ENCODE peak calls at places on chromosomes 1 and 21, in nine cellular contexts. U is adrenal gland; I is OCI-LY7; S is transverse colon; P is CD4-positive, alpha-beta T cell; D is caudate nucleus; G is RWPE1; K is stomach; M is fibroblast of lung. A is an unnamed sample.

GRCh38 chr1:153880962-153881361 is 41.8 kb downstream of the GATAD2B start:
- DNase-seq in U (peak; percentile 95), I (no peak), S (peak; percentile 88), P (peak; percentile 41), D (peak; percentile 86), G (peak; percentile 29), K (peak; percentile 92), M (peak; percentile 94), A (peak; percentile 83)

GRCh38 chr21:43779660-43780059 is 3.6 kb upstream of the CSTB start:
- DNase-seq in U (no peak), I (peak; percentile 65), S (peak; percentile 50), P (no peak), D (no peak), G (no peak), K (no peak), M (no peak), A (no peak)

GRCh38 chr21:29351691-29352090 is 53.0 kb downstream of the BACH1 start:
- DNase-seq in U (no peak), I (no peak), S (no peak), P (no peak), D (no peak), G (no peak), K (no peak), M (peak; percentile 98), A (no peak)

GRCh38 chr1:158145173-158145719 is 35.4 kb upstream of the CD1D start:
- DNase-seq in U (peak; percentile 96), I (no peak), S (no peak), P (no peak), D (no peak), G (peak; percentile 41), K (no peak), M (peak; percentile 24), A (peak; percentile 70)

GRCh38 chr1:222631611-222632208 is 13.8 kb downstream of the MIA3 start:
- DNase-seq in U (no peak), I (no peak), S (no peak), P (no peak), D (no peak), G (no peak), K (no peak), M (peak; percentile 49), A (no peak)

GRCh38 chr1:1597275-1597930 is 2.5 kb downstream of the FNDC10 start:
- DNase-seq in U (peak; percentile 81), I (peak; percentile 43), S (no peak), P (no peak), D (no peak), G (no peak), K (no peak), M (no peak), A (no peak)

GRCh38 chr1:40362699-40363098 is 10.8 kb upstream of the SMAP2 start:
- DNase-seq in U (no peak), I (no peak), S (no peak), P (no peak), D (no peak), G (no peak), K (no peak), M (peak; percentile 44), A (no peak)

GRCh38 chr1:100387209-100387608 is 34.9 kb downstream of the CDC14A start:
- DNase-seq in U (no peak), I (peak; percentile 16), S (no peak), P (no peak), D (no peak), G (no peak), K (no peak), M (peak; percentile 72), A (no peak)

GRCh38 chr1:65321879-65322278 is 12.5 kb downstream of the DNAJC6 start:
- DNase-seq in U (no peak), I (no peak), S (no peak), P (no peak), D (no peak), G (no peak), K (no peak), M (no peak), A (no peak)

GRCh38 chr1:152880907-152881306 is 2.8 kb downstream of the SMCP start:
- DNase-seq in U (no peak), I (no peak), S (no peak), P (no peak), D (no peak), G (no peak), K (no peak), M (no peak), A (no peak)

GRCh38 chr1:215704089-215704860 is 137.2 kb downstream of the KCTD3 start:
- DNase-seq in U (no peak), I (no peak), S (no peak), P (no peak), D (no peak), G (peak; percentile 26), K (no peak), M (peak; percentile 6), A (no peak)

GRCh38 chr1:5099558-5099957 is 445.1 kb downstream of the AJAP1 start:
- DNase-seq in U (no peak), I (peak; percentile 10), S (no peak), P (no peak), D (no peak), G (no peak), K (no peak), M (no peak), A (no peak)

GRCh38 chr1:38403667-38404066 is 357.1 kb upstream of the POU3F1 start:
- DNase-seq in U (no peak), I (peak; percentile 4), S (no peak), P (no peak), D (no peak), G (no peak), K (no peak), M (no peak), A (no peak)

GRCh38 chr1:171740356-171740863 is 1.5 kb downstream of the VAMP4 start:
- DNase-seq in U (no peak), I (no peak), S (no peak), P (no peak), D (no peak), G (no peak), K (no peak), M (peak; percentile 67), A (no peak)

DNA sequence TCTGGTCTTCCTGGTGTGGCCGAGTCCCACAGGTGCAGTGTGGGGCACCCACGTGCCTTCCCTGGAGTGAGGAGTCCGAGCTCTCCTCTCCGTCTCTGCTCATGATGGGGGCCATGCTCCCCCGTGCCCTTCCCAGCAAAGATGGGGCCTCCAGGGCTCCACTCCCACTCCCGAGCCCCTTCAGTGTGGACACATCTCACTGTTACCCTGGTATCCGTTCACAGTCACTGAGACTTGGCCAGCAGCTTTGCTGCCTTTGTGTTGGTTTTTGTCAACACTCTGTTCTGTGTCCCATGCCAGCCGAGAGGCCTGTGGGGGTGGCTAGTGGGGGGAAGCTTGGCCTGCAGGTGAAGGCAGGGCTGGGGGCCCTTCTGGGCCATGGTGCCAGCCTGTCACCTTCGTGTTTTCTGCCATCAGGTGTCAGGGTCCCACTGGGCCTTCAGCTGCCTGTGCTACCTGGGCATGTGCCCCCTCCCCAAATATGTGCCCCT is 46.9 kb upstream of the POFUT2 start:
- DNase-seq in U (no peak), I (no peak), S (no peak), P (no peak), D (no peak), G (no peak), K (no peak), M (no peak), A (no peak)
- H3K27ac ChIP-seq in U (no peak overlapping the region), I (no peak overlapping the region), S (no peak overlapping the region), P (no peak overlapping the region), D (no peak overlapping the region), G (peak overlapping the region; percentile 34), K (no peak overlapping the region), M (no peak overlapping the region), A (no peak overlapping the region)

DNA sequence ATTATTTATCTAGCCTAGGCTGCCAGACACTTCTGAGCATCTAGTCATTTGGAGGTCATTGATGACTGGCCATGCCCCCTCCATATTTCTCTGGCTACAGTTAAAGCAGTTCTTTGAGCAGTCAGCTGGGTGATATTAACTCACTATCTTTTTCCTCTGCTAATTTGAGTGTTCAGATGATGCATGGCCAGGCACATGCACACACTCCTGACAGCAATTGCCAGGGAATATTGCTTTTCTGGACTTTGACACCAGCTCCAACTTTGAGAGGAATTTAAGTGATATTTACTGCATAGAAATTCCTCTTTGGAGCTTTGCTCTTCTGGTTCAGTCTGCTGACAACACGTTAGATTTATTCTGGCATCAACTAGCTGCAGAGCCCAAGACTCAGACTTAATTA is 52.6 kb downstream of the CD247 start:
- DNase-seq in U (no peak), I (no peak), S (no peak), P (no peak), D (no peak), G (no peak), K (no peak), M (no peak), A (no peak)
- H3K27ac ChIP-seq in U (no peak overlapping the region), I (no peak overlapping the region), S (no peak overlapping the region), P (no peak overlapping the region), D (no peak overlapping the region), G (no peak overlapping the region), K (no peak overlapping the region), M (no peak overlapping the region), A (no peak overlapping the region)

DNA sequence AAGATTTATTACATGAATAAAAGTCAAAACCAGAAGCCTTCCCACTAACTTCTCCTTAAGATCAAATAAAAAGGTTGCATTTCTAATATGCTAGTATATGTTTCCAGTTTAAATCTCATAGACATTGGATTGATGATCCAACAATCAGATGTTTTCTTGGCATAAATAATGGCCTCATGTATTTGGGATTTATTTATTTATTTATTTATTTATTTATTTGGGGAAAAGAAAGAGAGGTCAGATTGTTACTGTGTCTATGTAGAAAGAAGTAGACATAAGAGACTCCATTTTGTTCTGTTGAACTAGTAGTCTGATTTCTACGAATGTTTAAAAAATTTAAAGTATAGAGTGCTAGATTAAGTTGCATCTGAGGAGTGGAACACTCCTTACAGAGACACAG is 422.4 kb downstream of the ADGRL2 start:
- DNase-seq in U (no peak), I (no peak), S (no peak), P (no peak), D (no peak), G (no peak), K (no peak), M (no peak), A (no peak)
- H3K27ac ChIP-seq in U (no peak overlapping the region), I (no peak overlapping the region), S (no peak overlapping the region), P (no peak overlapping the region), D (no peak overlapping the region), G (no peak overlapping the region), K (no peak overlapping the region), M (no peak overlapping the region), A (no peak overlapping the region)

GRCh38 chr1:47934243-47934805 is 62.9 kb downstream of the TRABD2B start:
- DNase-seq in U (peak; percentile 94), I (no peak), S (peak; percentile 47), P (no peak), D (no peak), G (no peak), K (peak; percentile 45), M (no peak), A (peak; percentile 75)
- H3K27ac ChIP-seq in U (peak overlapping the region; percentile 29), I (no peak overlapping the region), S (peak overlapping the region; percentile 35), P (no peak overlapping the region), D (no peak overlapping the region), G (peak overlapping the region; percentile 88), K (peak overlapping the region; percentile 75), M (no peak overlapping the region), A (no peak overlapping the region)

DNA sequence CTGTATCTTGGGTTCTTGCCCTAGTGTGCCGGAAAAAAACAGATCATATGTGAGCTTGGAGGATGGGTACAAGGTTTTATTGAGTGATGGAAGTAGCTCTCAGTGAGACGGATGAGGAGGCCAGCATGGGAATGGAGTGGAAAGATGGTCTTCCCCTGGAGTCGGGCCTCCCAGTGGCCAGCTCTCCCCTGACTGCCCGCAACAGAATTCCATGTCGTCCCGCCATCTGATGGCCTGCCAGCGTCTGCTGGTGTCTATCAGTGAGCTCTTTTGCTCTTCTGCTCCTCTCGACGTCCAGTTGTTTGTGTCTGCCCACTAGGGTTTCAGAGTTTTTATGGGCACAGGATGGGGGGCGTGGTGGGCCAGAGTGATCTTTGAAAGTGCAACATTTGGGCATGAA is 315.2 kb upstream of the BRINP3 start:
- DNase-seq in U (no peak), I (no peak), S (no peak), P (no peak), D (no peak), G (no peak), K (no peak), M (no peak), A (no peak)
- H3K27ac ChIP-seq in U (no peak overlapping the region), I (no peak overlapping the region), S (no peak overlapping the region), P (no peak overlapping the region), D (no peak overlapping the region), G (no peak overlapping the region), K (no peak overlapping the region), M (no peak overlapping the region), A (no peak overlapping the region)